ENCODE peak calls at places on chromosomes 4 and X, in four cellular contexts. M, A, J and D are unnamed samples.

GRCh38 chr4:175277816-175278215 is 359.7 kb downstream of the ADAM29 start:
- DNase-seq in J (no peak), M (no peak), A (no peak), D (no peak)

GRCh38 chr4:6658635-6659075 is 18.2 kb downstream of the MRFAP1 start:
- DNase-seq in M (no peak), A (no peak), J (no peak), D (no peak)

GRCh38 chr4:122224348-122224747 is 72.2 kb downstream of the BLTP1 start:
- DNase-seq in J (no peak), A (peak; percentile 31), M (no peak), D (no peak)

GRCh38 chr4:180513076-180513475 is 1730.1 kb upstream of the TENM3 start:
- DNase-seq in J (no peak), A (no peak), M (no peak), D (no peak)

GRCh38 chr4:153222790-153223417 is 18.7 kb downstream of the TRIM2 start:
- DNase-seq in A (peak; percentile 12), J (no peak), M (no peak), D (peak; percentile 11)

GRCh38 chrX:153885968-153886903 is at the start of gene L1CAM:
- DNase-seq in J (no peak), A (peak; percentile 44), M (no peak), D (no peak)

GRCh38 chr4:76178296-76178695 is 30.1 kb upstream of the NUP54 start:
- DNase-seq in M (no peak), J (no peak), A (no peak), D (no peak)

GRCh38 chr4:3745886-3746656 is 20.1 kb upstream of the ADRA2C start:
- DNase-seq in A (no peak), M (no peak), J (no peak), D (no peak)

GRCh38 chr4:114257516-114257915 is 278.1 kb upstream of the ARSJ start:
- DNase-seq in A (no peak), J (no peak), M (no peak), D (no peak)

GRCh38 chr4:133152330-133152791 is 3.3 kb downstream of the PCDH10 start:
- DNase-seq in A (no peak), M (no peak), J (no peak), D (no peak)

GRCh38 chrX:66731398-66731797 is 92.5 kb upstream of the EDA2R start:
- DNase-seq in M (peak; percentile 3), A (peak; percentile 26), J (no peak), D (peak; percentile 4)

GRCh38 chr4:62344915-62345314 is 1144.8 kb downstream of the ADGRL3 start:
- DNase-seq in J (no peak), A (no peak), M (no peak), D (no peak)

GRCh38 chrX:10603612-10604011 is 16.8 kb downstream of the MID1 start:
- DNase-seq in J (no peak), M (no peak), A (no peak), D (no peak)

GRCh38 chrX:1546601-1547275 is 9.8 kb upstream of the P2RY8 start:
- DNase-seq in J (no peak), M (no peak), A (no peak), D (no peak)

GRCh38 chr4:7332216-7333023 is 102.3 kb downstream of the PSAPL1 start:
- DNase-seq in M (no peak), J (no peak), A (no peak), D (no peak)

GRCh38 chrX:39939678-39940077 is 158.1 kb downstream of the BCOR start:
- DNase-seq in J (no peak), M (no peak), A (no peak), D (no peak)

GRCh38 chr4:134862116-134862515 is 660.5 kb upstream of the PABPC4L start:
- DNase-seq in A (no peak), M (no peak), J (no peak), D (no peak)

DNA sequence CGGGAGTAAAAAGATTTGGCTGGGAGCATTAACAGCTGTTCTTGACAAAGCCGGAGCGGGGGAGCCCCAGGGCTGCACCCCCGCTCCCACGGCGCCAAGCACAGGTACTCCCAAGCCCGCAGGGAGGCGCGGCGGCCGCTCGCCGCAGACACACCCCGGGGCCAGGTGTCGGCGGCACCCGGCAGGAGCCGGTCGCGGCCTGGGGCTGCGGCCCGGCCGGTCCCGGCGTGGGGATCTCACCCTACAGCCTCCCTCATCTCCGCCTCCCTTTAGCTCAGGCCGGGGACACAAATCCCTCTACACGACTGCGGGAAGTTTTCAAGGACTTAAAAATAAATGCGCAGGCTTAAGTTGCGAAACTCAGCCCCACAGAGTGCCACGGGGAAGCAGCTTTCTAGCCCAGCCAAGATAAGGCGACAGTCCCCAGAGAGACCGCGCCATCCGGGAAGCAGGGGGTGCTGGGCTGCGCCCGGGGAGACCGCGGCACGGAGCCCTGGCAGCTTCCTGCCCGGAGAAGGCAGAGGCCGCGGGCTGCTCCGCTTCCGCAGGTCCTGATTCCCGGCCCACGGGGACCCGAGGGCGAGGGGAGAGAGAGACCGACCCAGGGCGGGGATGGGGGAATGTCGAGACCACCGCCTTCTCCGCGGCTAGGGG is 473 bp downstream of the SH3RF1 start:
- DNase-seq in A (peak; percentile 20), M (no peak), J (peak; percentile 63), D (peak; percentile 43)
- TF ChIP-seq SPI1 in A (no peak), M (no peak), J (no peak), D (no peak)

DNA sequence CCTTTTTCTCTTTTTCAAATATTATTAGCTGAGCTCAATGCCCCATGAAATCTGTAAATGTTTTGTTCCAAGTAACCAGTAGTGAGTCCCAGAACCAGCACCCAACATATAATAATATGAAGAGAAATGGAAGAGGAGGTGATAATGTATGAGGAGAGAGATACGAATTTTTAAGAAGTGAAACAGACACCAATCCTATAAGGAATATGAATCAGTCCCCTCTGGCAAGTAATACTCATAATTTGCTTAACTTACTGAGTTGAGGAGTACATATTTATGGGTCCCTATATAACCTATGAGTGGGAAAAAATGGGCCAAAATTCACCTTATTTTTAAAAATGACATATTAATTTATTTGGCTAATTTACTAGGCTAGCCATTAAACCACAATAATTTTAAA is 8.4 kb upstream of the CBR4 start:
- DNase-seq in J (no peak), A (no peak), M (no peak), D (no peak)
- TF ChIP-seq SPI1 in J (no peak), A (no peak), M (no peak), D (no peak)

GRCh38 chr4:87031946-87032345 is 97.1 kb downstream of the AFF1 start:
- DNase-seq in A (no peak), M (no peak), J (no peak), D (no peak)

GRCh38 chr4:87032884-87033533 is 98.2 kb downstream of the AFF1 start:
- DNase-seq in M (no peak), J (no peak), A (no peak), D (no peak)

GRCh38 chr4:87035881-87036509 is 101.2 kb downstream of the AFF1 start:
- DNase-seq in J (no peak), A (no peak), M (no peak), D (no peak)

GRCh38 chr4:87034527-87034926 is 99.7 kb downstream of the AFF1 start:
- DNase-seq in A (no peak), M (no peak), J (no peak), D (no peak)

DNA sequence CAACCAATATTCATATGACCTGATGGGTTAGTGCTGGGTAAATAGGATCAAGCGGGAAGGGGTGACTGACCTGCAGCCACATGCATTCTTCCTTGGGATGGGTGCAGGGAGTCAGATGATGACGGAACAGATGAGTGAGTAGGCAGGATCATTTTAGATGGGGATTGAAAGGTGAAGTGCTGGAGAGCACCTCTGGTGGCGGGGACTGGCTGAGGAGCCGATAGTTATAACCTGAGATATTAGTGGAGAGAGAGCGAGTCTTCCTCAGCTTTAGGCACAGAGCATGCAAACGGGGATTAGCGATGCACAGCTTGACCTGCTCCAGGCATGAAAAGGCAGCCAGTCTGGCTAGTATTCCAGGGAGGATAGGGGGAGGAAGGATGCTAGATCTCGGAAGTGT is 99.1 kb downstream of the AFF1 start:
- DNase-seq in J (no peak), M (no peak), A (no peak), D (no peak)
- TF ChIP-seq SPI1 in J (no peak), M (no peak), A (no peak), D (no peak)

DNA sequence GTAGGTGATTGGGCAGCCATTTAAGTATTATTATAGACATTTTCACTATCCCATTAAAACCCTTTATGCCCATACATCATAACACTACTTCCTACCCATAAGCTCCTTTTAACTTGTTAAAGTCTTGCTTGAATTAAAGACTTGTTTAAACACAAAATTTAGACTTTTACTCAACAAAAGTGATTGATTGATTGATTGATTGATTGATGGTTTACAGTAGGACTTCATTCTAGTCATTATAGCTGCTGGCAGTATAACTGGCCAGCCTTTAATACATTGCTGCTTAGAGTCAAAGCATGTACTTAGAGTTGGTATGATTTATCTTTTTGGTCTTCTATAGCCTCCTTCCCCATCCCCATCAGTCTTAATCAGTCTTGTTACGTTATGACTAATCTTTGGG is 16.3 kb downstream of the HPRT1 start:
- DNase-seq in J (no peak), M (no peak), A (no peak), D (no peak)
- TF ChIP-seq SPI1 in J (no peak), M (no peak), A (no peak), D (no peak)